ENCODE peak calls at places on chromosome 21, in ten cellular contexts. K is upper lobe of right lung, T is MM.1S, W is colonic mucosa, L is SK-N-SH, E is A549, I is upper lobe of left lung, O is spleen, C is lower lobe of right lung, R is PC-9. D is an unnamed sample.

GRCh38 chr21:30831194-30831765 is 1.7 kb upstream of the KRTAP7-1 start:
- DNase-seq in R (no peak), E (peak), I (no peak), C (no peak), T (peak), O (no peak), W (peak), L (peak), K (no peak), D (no peak)

GRCh38 chr21:31337991-31338891 is 5.8 kb downstream of the TIAM1 start:
- DNase-seq in L (no peak), R (no peak), K (no peak), T (no peak), E (no peak), I (no peak), O (no peak), W (no peak), C (no peak), D (no peak)

GRCh38 chr21:45950740-45951515 is 30.6 kb upstream of the COL6A1 start:
- DNase-seq in C (no peak), E (no peak), I (no peak), T (no peak), K (no peak), W (peak), L (peak), O (no peak), R (no peak), D (peak)

GRCh38 chr21:26388731-26389231 is 184.3 kb downstream of the CYYR1 start:
- DNase-seq in L (peak), O (no peak), K (no peak), T (no peak), E (peak), C (no peak), W (no peak), R (peak), I (no peak), D (peak)

GRCh38 chr21:40466893-40467483 is 380.0 kb downstream of the DSCAM start:
- DNase-seq in K (no peak), R (no peak), T (peak), W (no peak), O (no peak), E (peak), I (no peak), L (peak), C (no peak), D (no peak)

GRCh38 chr21:31557421-31557955 is 102.0 kb upstream of the SOD1 start:
- DNase-seq in R (no peak), T (peak), E (no peak), L (peak), I (no peak), O (peak), K (peak), C (no peak), W (no peak), D (no peak)

GRCh38 chr21:21921410-21922232 is 923.4 kb downstream of the NCAM2 start:
- DNase-seq in K (no peak), C (no peak), O (no peak), T (peak), R (no peak), I (no peak), W (no peak), L (peak), E (peak), D (peak)

GRCh38 chr21:26124421-26124833 is 46.1 kb downstream of the APP start:
- DNase-seq in K (no peak), O (no peak), I (no peak), W (no peak), R (peak), E (no peak), T (no peak), L (no peak), C (no peak), D (no peak)

GRCh38 chr21:10418649-10419048 is 102.7 kb upstream of the TPTE start:
- DNase-seq in T (no peak), L (no peak), C (no peak), I (no peak), K (no peak), R (no peak), E (no peak), O (no peak), W (no peak), D (no peak)

GRCh38 chr21:15904389-15904788 is 174.6 kb downstream of the USP25 start:
- DNase-seq in O (peak), E (no peak), C (no peak), I (no peak), L (no peak), W (no peak), R (no peak), K (no peak), T (no peak), D (no peak)

GRCh38 chr21:29145354-29145782 is 14.9 kb downstream of the MAP3K7CL start:
- DNase-seq in O (no peak), E (peak), I (no peak), C (no peak), L (no peak), R (peak), K (no peak), T (no peak), W (no peak), D (peak)

GRCh38 chr21:10640446-10640845 is 119.1 kb downstream of the TPTE start:
- DNase-seq in W (no peak), K (no peak), R (no peak), C (no peak), L (no peak), O (no peak), I (no peak), E (no peak), T (no peak), D (no peak)

GRCh38 chr21:31354604-31355443 is 10.8 kb upstream of the TIAM1 start:
- DNase-seq in K (no peak), E (peak), R (peak), T (no peak), O (no peak), C (no peak), I (no peak), W (no peak), L (no peak), D (peak)

GRCh38 chr21:31473685-31474345 is 129.8 kb upstream of the TIAM1 start:
- DNase-seq in O (no peak), I (no peak), C (no peak), T (no peak), E (no peak), R (no peak), L (no peak), W (no peak), K (no peak), D (peak)

GRCh38 chr21:14975136-14975905 is 89.5 kb downstream of the NRIP1 start:
- DNase-seq in L (no peak), O (no peak), I (no peak), C (no peak), K (no peak), E (no peak), R (no peak), W (no peak), T (no peak), D (no peak)

GRCh38 chr21:25254491-25255174 is 352.6 kb downstream of the MRPL39 start:
- DNase-seq in W (no peak), R (no peak), K (no peak), T (no peak), C (no peak), I (no peak), E (no peak), O (no peak), L (peak), D (no peak)

GRCh38 chr21:15730484-15731242 is 881 bp downstream of the USP25 start:
- DNase-seq in E (no peak), R (no peak), K (no peak), I (no peak), T (peak), L (no peak), W (peak), O (no peak), C (no peak), D (no peak)

GRCh38 chr21:20720623-20721022 is 277.6 kb upstream of the NCAM2 start:
- DNase-seq in E (no peak), C (no peak), R (peak), T (no peak), W (no peak), K (no peak), I (no peak), O (no peak), L (no peak), D (peak)

GRCh38 chr21:28832715-28833061 is 160.0 kb downstream of the LTN1 start:
- DNase-seq in C (no peak), O (no peak), W (no peak), E (no peak), L (no peak), I (no peak), K (no peak), T (no peak), R (no peak), D (no peak)

GRCh38 chr21:31509108-31510017 is 150.1 kb upstream of the SOD1 start:
- DNase-seq in T (no peak), C (no peak), K (no peak), I (no peak), W (peak), E (peak), L (no peak), O (no peak), R (peak), D (peak)

GRCh38 chr21:15564907-15565306 is 164.9 kb upstream of the USP25 start:
- DNase-seq in O (no peak), R (no peak), C (no peak), I (peak), T (no peak), W (no peak), L (no peak), E (no peak), K (no peak), D (no peak)

GRCh38 chr21:29939859-29940245 is at the start of gene GRIK1:
- DNase-seq in K (no peak), L (no peak), T (no peak), W (no peak), I (no peak), E (no peak), C (no peak), O (no peak), R (no peak), D (peak)

GRCh38 chr21:31498985-31499384 is 154.9 kb upstream of the TIAM1 start:
- DNase-seq in K (no peak), C (no peak), T (no peak), R (no peak), L (no peak), E (no peak), I (no peak), O (no peak), W (no peak), D (no peak)

GRCh38 chr21:25887166-25887565 is 152.4 kb downstream of the GABPA start:
- DNase-seq in E (peak), O (no peak), R (no peak), L (no peak), T (no peak), K (no peak), I (no peak), W (peak), C (no peak), D (no peak)

GRCh38 chr21:28207776-28208175 is 784.9 kb downstream of the LTN1 start:
- DNase-seq in C (no peak), E (no peak), I (no peak), O (no peak), K (no peak), T (no peak), R (no peak), L (peak), W (no peak), D (no peak)

GRCh38 chr21:28069446-28069845 is 923.2 kb downstream of the LTN1 start:
- DNase-seq in I (no peak), C (no peak), T (no peak), W (no peak), L (no peak), K (no peak), E (no peak), R (no peak), O (no peak), D (no peak)

DNA sequence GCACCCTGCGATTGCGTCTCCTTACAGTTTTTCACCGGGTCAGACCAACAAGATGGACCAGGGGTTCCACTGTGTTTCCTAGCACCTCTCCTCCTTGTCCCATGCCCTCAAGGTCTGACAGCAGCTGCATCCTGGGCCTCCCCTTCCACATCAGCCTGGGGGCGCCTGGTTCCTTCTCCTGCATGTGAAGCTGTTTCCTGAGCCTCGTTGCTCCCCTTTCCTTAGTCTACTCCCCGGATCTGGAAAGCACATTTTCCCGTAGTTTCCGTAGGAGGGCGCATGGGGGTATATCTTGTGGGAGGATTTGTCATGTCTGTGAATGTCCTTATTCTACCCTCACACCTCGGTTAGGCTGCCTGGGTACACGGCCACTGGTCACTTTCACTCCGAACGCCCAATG is 6.1 kb downstream of the PRDM15 start:
- DNase-seq in L (no peak), O (peak), R (no peak), W (no peak), T (no peak), C (no peak), K (no peak), I (no peak), E (no peak), D (no peak)
- TF ChIP-seq CTCF in L (no peak), O (no peak), R (no peak), W (no peak), T (no peak), C (no peak), K (no peak), I (no peak), E (no peak), D (no peak)

GRCh38 chr21:44855572-44855971 is 17.9 kb downstream of the PTTG1IP start:
- DNase-seq in L (no peak), T (no peak), R (no peak), W (no peak), C (no peak), E (no peak), O (no peak), K (peak), I (no peak), D (no peak)
- H3K27ac ChIP-seq in L (no peak), T (no peak), R (no peak), W (no peak), C (no peak), E (no peak), O (no peak), K (no peak), I (no peak), D (peak)

DNA sequence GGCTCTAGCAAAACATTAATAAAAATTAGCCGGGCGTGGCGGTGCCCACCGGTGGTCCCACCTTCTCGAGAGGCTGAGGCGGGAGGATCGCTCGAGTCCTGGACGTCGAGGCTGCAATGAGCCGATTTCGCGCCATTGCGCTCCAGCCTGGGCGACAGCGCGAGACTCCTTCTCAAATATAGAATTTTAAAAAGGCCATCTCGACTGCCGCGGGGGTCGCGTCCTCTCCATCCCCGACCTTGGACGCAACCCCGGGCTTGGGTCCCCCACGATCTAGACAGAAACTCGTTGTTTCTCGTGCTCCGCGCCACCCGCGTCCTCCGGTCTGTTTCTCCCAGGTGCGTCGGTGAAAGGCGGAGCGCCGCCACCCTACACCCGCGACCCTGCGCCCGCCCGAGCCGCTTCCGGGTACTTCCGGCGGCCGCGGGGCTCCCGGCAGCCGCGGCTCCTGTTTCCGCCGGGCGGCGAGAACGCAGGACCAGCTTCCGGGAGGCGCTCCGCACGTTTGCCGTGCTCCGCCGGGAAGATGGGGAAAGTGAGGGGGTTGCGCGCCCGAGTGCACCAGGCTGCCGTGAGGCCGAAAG is at the start of gene SLX9:
- DNase-seq in E (peak), K (peak), W (peak), L (peak), C (peak), O (peak), I (peak), R (peak), T (peak), D (peak)
- TF ChIP-seq CTCF in E (no peak), K (no peak), W (no peak), L (no peak), C (no peak), O (no peak), I (peak), R (no peak), T (no peak), D (no peak)

GRCh38 chr21:17527711-17528110 is 14.9 kb downstream of the CXADR start:
- DNase-seq in W (no peak), R (no peak), C (no peak), T (no peak), O (no peak), L (no peak), K (no peak), E (no peak), I (no peak), D (no peak)

GRCh38 chr21:17526771-17527170 is 13.9 kb downstream of the CXADR start:
- DNase-seq in T (no peak), C (no peak), L (no peak), W (no peak), E (no peak), O (no peak), K (no peak), R (no peak), I (no peak), D (no peak)

GRCh38 chr21:17527240-17527639 is 14.4 kb downstream of the CXADR start:
- DNase-seq in E (peak), L (peak), K (no peak), O (no peak), C (no peak), T (no peak), I (no peak), R (peak), W (no peak), D (peak)

GRCh38 chr21:17523007-17523451 is 10.2 kb downstream of the CXADR start:
- DNase-seq in T (no peak), I (no peak), R (peak), C (no peak), K (no peak), O (no peak), W (peak), E (peak), L (no peak), D (no peak)

GRCh38 chr21:17524635-17525034 is 11.8 kb downstream of the CXADR start:
- DNase-seq in E (no peak), L (no peak), W (no peak), K (no peak), T (no peak), O (no peak), I (no peak), C (no peak), R (no peak), D (no peak)
- H3K27ac ChIP-seq in E (no peak), L (no peak), W (no peak), K (no peak), T (no peak), O (no peak), I (no peak), C (no peak), R (no peak), D (no peak)

GRCh38 chr21:34115160-34115559 is 41.8 kb downstream of the MRPS6 start:
- DNase-seq in R (no peak), C (no peak), E (no peak), W (no peak), K (no peak), L (no peak), I (no peak), O (no peak), T (no peak), D (no peak)

GRCh38 chr21:34116569-34116968 is 43.2 kb downstream of the MRPS6 start:
- DNase-seq in I (no peak), E (no peak), L (no peak), O (no peak), C (no peak), W (peak), T (no peak), R (no peak), K (no peak), D (no peak)

GRCh38 chr21:34110594-34111202 is 37.3 kb downstream of the MRPS6 start:
- DNase-seq in C (no peak), E (no peak), O (no peak), I (no peak), T (no peak), K (no peak), R (no peak), W (no peak), L (no peak), D (no peak)

GRCh38 chr21:34112316-34113033 is 39.1 kb downstream of the MRPS6 start:
- DNase-seq in I (no peak), K (no peak), W (no peak), R (no peak), L (no peak), T (no peak), C (no peak), E (no peak), O (no peak), D (no peak)

GRCh38 chr21:34113842-34114241 is 40.5 kb downstream of the MRPS6 start:
- DNase-seq in C (no peak), T (no peak), K (no peak), L (no peak), R (no peak), W (no peak), E (no peak), I (no peak), O (no peak), D (no peak)
- TF ChIP-seq CTCF in C (no peak), T (no peak), K (no peak), L (no peak), R (no peak), W (no peak), E (no peak), I (no peak), O (no peak), D (no peak)

GRCh38 chr21:35697321-35697808 is 363.0 kb downstream of the SETD4 start:
- DNase-seq in E (no peak), K (peak), R (no peak), W (peak), O (no peak), T (peak), L (no peak), C (peak), I (peak), D (no peak)
- H3K27ac ChIP-seq in E (no peak), K (no peak), R (no peak), W (no peak), O (no peak), T (no peak), L (no peak), C (no peak), I (no peak), D (no peak)

GRCh38 chr21:37276377-37276776 is 9.2 kb upstream of the VPS26C start:
- DNase-seq in E (no peak), O (no peak), T (no peak), I (no peak), L (no peak), R (no peak), C (no peak), K (no peak), W (no peak), D (no peak)
- TF ChIP-seq CTCF in E (no peak), O (no peak), T (no peak), I (no peak), L (no peak), R (no peak), C (no peak), K (no peak), W (no peak), D (no peak)

GRCh38 chr21:36423772-36424433 is 38.7 kb downstream of the CHAF1B start:
- DNase-seq in R (no peak), K (no peak), O (no peak), C (no peak), W (no peak), I (no peak), L (no peak), T (no peak), E (no peak), D (no peak)
- H3K27ac ChIP-seq in R (no peak), K (no peak), O (no peak), C (no peak), W (no peak), I (no peak), L (no peak), T (no peak), E (peak), D (peak)

GRCh38 chr21:44368711-44369446 is 15.5 kb downstream of the TRPM2 start:
- DNase-seq in W (no peak), K (peak), T (no peak), O (peak), L (peak), E (no peak), R (no peak), I (no peak), C (no peak), D (no peak)
- TF ChIP-seq CTCF in W (no peak), K (no peak), T (no peak), O (no peak), L (no peak), E (no peak), R (no peak), I (no peak), C (no peak), D (no peak)

GRCh38 chr21:34800797-34801518 is 132.2 kb downstream of the CLIC6 start:
- DNase-seq in E (peak), I (no peak), K (no peak), L (no peak), R (no peak), O (no peak), W (no peak), T (no peak), C (no peak), D (peak)

GRCh38 chr21:34805157-34805556 is 136.4 kb downstream of the CLIC6 start:
- DNase-seq in C (no peak), R (no peak), O (no peak), L (no peak), K (no peak), W (no peak), E (no peak), T (no peak), I (no peak), D (no peak)

GRCh38 chr21:34803792-34804440 is 135.1 kb downstream of the CLIC6 start:
- DNase-seq in E (no peak), C (no peak), O (no peak), L (no peak), T (no peak), W (no peak), K (no peak), R (no peak), I (no peak), D (no peak)

GRCh38 chr21:34801519-34802132 is 132.8 kb downstream of the CLIC6 start:
- DNase-seq in K (no peak), C (no peak), I (no peak), R (no peak), O (no peak), W (no peak), L (peak), E (peak), T (peak), D (no peak)

GRCh38 chr21:34802180-34802899 is 133.5 kb downstream of the CLIC6 start:
- DNase-seq in E (no peak), T (peak), W (no peak), K (no peak), R (no peak), I (no peak), O (no peak), C (no peak), L (no peak), D (no peak)
- H3K27ac ChIP-seq in E (peak), T (no peak), W (peak), K (no peak), R (peak), I (peak), O (no peak), C (no peak), L (no peak), D (no peak)

D was measured in RWPE1.